ENCODE peak calls at places on chromosomes 3 and 15, in seven cellular contexts. I is IMR-90, R is A549, X is PC-3, F is testis, U is right lobe of liver, L is PC-9. N is an unnamed sample.

GRCh38 chr3:193780371-193780770 is 187.4 kb downstream of the OPA1 start:
- DNase-seq in F (no peak), X (no peak), R (no peak), L (no peak), U (no peak), I (no peak), N (no peak)

GRCh38 chr3:126932188-126932931 is 50.6 kb upstream of the PLXNA1 start:
- DNase-seq in F (no peak), R (no peak), X (peak), I (peak), U (no peak), L (no peak), N (no peak)

GRCh38 chr15:29994284-29994683 is 88.5 kb upstream of the GOLGA8J start:
- DNase-seq in L (no peak), I (no peak), F (no peak), U (no peak), X (no peak), R (no peak), N (no peak)

GRCh38 chr3:73255609-73256029 is 194.2 kb downstream of the EBLN2 start:
- DNase-seq in F (peak), U (no peak), I (peak), R (no peak), L (peak), X (peak), N (peak)

GRCh38 chr3:33287672-33288282 is 10.5 kb downstream of the FBXL2 start:
- DNase-seq in F (no peak), R (no peak), L (no peak), X (no peak), I (no peak), U (no peak), N (no peak)

GRCh38 chr3:194269610-194270145 is 81.5 kb downstream of the CPN2 start:
- DNase-seq in X (no peak), R (no peak), U (peak), F (peak), L (peak), I (no peak), N (peak)

GRCh38 chr3:45182915-45183881 is 37.0 kb upstream of the CDCP1 start:
- DNase-seq in F (peak), I (peak), U (peak), L (peak), X (peak), R (peak), N (no peak)

GRCh38 chr3:54056521-54056920 is 65.8 kb upstream of the CACNA2D3 start:
- DNase-seq in R (no peak), X (peak), I (no peak), U (no peak), L (no peak), F (no peak), N (no peak)

GRCh38 chr3:70072754-70073153 is 73.2 kb downstream of the SAMMSON start:
- DNase-seq in X (no peak), F (no peak), R (no peak), L (no peak), I (no peak), U (no peak), N (no peak)

GRCh38 chr3:53478166-53478830 is 16.1 kb upstream of the CACNA1D start:
- DNase-seq in I (no peak), F (no peak), R (peak), X (no peak), U (peak), L (no peak), N (no peak)

GRCh38 chr15:47516576-47517371 is 200.5 kb upstream of the SEMA6D start:
- DNase-seq in F (no peak), I (peak), R (no peak), U (no peak), X (peak), L (no peak), N (no peak)

GRCh38 chr15:59360305-59360704 is 12.4 kb downstream of the MYO1E start:
- DNase-seq in I (no peak), U (no peak), F (no peak), X (no peak), R (no peak), L (no peak), N (no peak)

GRCh38 chr3:139762307-139762706 is 84.5 kb upstream of the NMNAT3 start:
- DNase-seq in F (no peak), U (no peak), X (no peak), R (no peak), I (no peak), L (no peak), N (no peak)

GRCh38 chr3:126267169-126267975 is 87.0 kb upstream of the ALDH1L1 start:
- DNase-seq in F (peak), U (peak), I (peak), R (peak), X (peak), L (peak), N (peak)

GRCh38 chr3:16741890-16742289 is 136.7 kb upstream of the DAZL start:
- DNase-seq in I (no peak), X (no peak), F (no peak), U (no peak), L (no peak), R (no peak), N (no peak)

GRCh38 chr3:126558336-126559071 is at the start of gene C3orf22:
- DNase-seq in I (no peak), F (peak), R (no peak), L (no peak), X (no peak), U (peak), N (no peak)

GRCh38 chr3:139979991-139980390 is 45.0 kb downstream of the CLSTN2 start:
- DNase-seq in U (no peak), X (no peak), F (no peak), L (no peak), I (no peak), R (no peak), N (no peak)

GRCh38 chr3:181417748-181418147 is 294.0 kb upstream of the SOX2 start:
- DNase-seq in R (no peak), X (no peak), F (no peak), L (no peak), I (no peak), U (no peak), N (no peak)

GRCh38 chr15:101506491-101506890 is 17.0 kb upstream of the PCSK6 start:
- DNase-seq in L (no peak), R (no peak), F (no peak), U (no peak), I (no peak), X (no peak), N (no peak)

GRCh38 chr3:193788189-193788946 is 195.4 kb downstream of the OPA1 start:
- DNase-seq in X (peak), L (peak), I (peak), F (peak), U (peak), R (peak), N (peak)

GRCh38 chr3:141114816-141115458 is 63.8 kb downstream of the SPSB4 start:
- DNase-seq in F (peak), U (no peak), I (no peak), L (no peak), X (peak), R (peak), N (no peak)

GRCh38 chr3:44337253-44337652 is 1.3 kb upstream of the TCAIM start:
- DNase-seq in R (no peak), F (no peak), I (no peak), U (no peak), X (peak), L (peak), N (no peak)

GRCh38 chr3:107705046-107705445 is 182.3 kb downstream of the BBX start:
- DNase-seq in I (no peak), F (no peak), R (no peak), X (no peak), U (no peak), L (no peak), N (no peak)

GRCh38 chr15:47609693-47610092 is 107.6 kb upstream of the SEMA6D start:
- DNase-seq in I (no peak), R (no peak), X (no peak), L (no peak), F (no peak), U (no peak), N (no peak)

GRCh38 chr3:161914703-161915102 is 418.1 kb downstream of the OTOL1 start:
- DNase-seq in I (peak), U (no peak), L (no peak), R (no peak), F (peak), X (peak), N (no peak)

GRCh38 chr15:76150971-76151598 is 91.3 kb downstream of the TMEM266 start:
- DNase-seq in X (peak), U (peak), L (peak), R (peak), F (peak), I (peak), N (peak)

GRCh38 chr15:101531170-101531569 is 41.7 kb upstream of the PCSK6 start:
- DNase-seq in F (no peak), X (no peak), R (no peak), I (no peak), U (peak), L (no peak), N (no peak)

GRCh38 chr3:12990306-12990705 is 82.9 kb downstream of the IQSEC1 start:
- DNase-seq in U (no peak), I (peak), R (no peak), X (peak), F (no peak), L (no peak), N (no peak)

GRCh38 chr3:71601811-71602210 is 18.3 kb upstream of the FOXP1 start:
- DNase-seq in I (peak), R (no peak), U (no peak), L (no peak), F (no peak), X (peak), N (no peak)

GRCh38 chr15:101597360-101597928 is 54.7 kb downstream of the TM2D3 start:
- DNase-seq in U (no peak), F (no peak), R (no peak), X (no peak), L (no peak), I (no peak), N (no peak)

GRCh38 chr3:186097663-186098451 is 11.0 kb downstream of the ETV5 start:
- DNase-seq in X (peak), I (peak), F (peak), R (peak), U (peak), L (peak), N (peak)
- H3K27ac ChIP-seq in X (no peak), I (no peak), F (no peak), R (peak), U (peak), L (peak), N (peak)

GRCh38 chr15:81540909-81541308 is 166.9 kb upstream of the TMC3 start:
- DNase-seq in U (no peak), X (no peak), R (no peak), I (no peak), F (no peak), L (no peak), N (no peak)
- TF ChIP-seq CTCF in U (no peak), X (no peak), R (no peak), I (no peak), F (no peak), L (no peak), N (no peak)

GRCh38 chr3:3172627-3173026 is 6.9 kb downstream of the CRBN start:
- DNase-seq in L (no peak), I (no peak), U (no peak), R (no peak), X (no peak), F (no peak), N (no peak)

GRCh38 chr3:3179407-3180094 is at the start of gene CRBN:
- DNase-seq in F (peak), X (peak), I (peak), U (peak), R (peak), L (peak), N (peak)

GRCh38 chr3:3180421-3180820 is 930 bp upstream of the CRBN start:
- DNase-seq in R (no peak), X (peak), F (no peak), U (no peak), I (peak), L (no peak), N (no peak)

GRCh38 chr3:3178498-3179328 is 778 bp downstream of the CRBN start:
- DNase-seq in R (no peak), U (no peak), X (no peak), F (no peak), I (no peak), L (no peak), N (no peak)

DNA sequence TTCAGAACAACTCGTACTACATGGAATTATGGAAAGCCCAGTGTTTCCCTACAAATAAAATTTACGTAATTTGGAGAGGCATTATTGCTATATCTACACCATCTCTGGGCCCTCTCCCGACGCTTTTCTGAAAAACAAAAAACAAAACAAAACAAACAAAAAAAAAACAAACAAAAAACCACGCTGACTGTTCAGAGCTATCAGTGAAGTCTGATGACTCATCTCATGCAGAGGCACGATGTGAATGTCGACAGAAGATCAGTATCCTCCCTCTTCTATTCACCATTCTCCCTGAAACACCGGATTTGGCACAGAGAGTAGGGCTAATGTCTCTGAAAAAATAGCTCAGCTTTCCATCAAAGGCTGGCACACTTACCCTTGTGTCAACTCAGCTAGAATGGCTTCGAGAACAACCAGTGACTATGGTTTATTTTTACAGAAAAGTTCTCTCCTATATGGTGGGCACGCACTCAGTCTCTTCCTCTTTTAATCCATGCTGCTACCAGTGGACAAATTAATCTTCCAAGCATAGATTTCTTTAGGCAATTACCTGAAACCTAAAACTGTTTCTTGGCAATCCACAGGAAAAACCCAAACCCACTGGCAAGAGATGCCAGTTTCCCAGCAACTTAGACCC is 1.5 kb downstream of the CRBN start:
- DNase-seq in I (peak), U (no peak), R (peak), X (peak), L (no peak), F (no peak), N (no peak)
- H3K4me3 ChIP-seq in I (no peak), U (no peak), R (peak), X (peak), L (peak), F (no peak), N (no peak)

GRCh38 chr15:94523873-94524272 is 292.5 kb downstream of the MCTP2 start:
- DNase-seq in F (no peak), L (no peak), X (no peak), U (no peak), R (no peak), I (no peak), N (no peak)

GRCh38 chr15:94526071-94526689 is 294.8 kb downstream of the MCTP2 start:
- DNase-seq in X (peak), U (no peak), F (no peak), L (no peak), R (no peak), I (no peak), N (no peak)

GRCh38 chr15:94524565-94524964 is 293.2 kb downstream of the MCTP2 start:
- DNase-seq in X (no peak), U (peak), F (no peak), L (no peak), R (no peak), I (no peak), N (no peak)

GRCh38 chr15:94522125-94522524 is 290.8 kb downstream of the MCTP2 start:
- DNase-seq in X (no peak), I (no peak), F (no peak), L (no peak), U (no peak), R (no peak), N (no peak)
- H3K27ac ChIP-seq in X (no peak), I (no peak), F (no peak), L (no peak), U (no peak), R (no peak), N (no peak)

DNA sequence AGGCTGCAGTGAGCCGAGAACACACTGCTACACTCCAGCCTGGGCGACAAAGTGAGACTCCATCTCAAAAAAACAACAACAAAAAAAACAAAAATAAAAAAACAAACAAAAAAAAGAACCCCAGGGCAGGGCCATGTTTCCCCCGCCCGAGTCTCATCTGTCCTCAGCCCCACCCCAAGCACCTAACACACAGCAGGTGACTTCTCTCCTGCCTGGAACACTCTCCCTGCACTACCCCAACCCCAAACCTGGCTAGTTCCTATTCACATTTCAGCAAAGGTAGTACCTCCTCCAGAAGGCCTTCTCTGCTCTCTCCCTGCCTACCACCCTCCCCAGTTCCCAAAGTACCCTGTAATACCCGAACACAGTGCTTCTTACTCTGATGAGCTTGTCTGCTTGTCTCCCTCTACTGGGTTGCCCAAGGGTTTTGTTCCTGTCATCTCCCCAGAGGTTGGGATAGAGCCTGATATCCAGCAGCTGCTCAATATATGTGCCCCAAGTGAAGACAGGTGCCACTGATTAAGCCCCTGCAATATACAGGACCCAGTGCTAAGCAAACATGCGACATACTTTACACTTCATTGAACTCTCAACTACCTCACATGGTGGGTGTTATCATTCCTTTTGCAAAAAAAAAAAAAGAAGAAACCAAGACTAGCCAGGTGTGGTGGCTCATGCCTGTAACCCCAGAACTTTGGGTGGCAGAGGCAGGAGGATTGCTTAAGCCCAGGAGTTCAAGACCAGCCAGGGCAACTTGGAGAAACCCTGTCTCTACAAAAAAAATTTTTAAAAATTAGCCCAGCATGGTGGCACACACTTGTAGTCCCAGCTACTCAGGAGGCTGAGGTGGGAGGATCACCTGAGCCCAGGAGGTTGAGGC is 103.6 kb downstream of the DAPK2 start:
- DNase-seq in R (no peak), X (no peak), I (no peak), U (no peak), L (no peak), F (no peak), N (no peak)
- TF ChIP-seq CTCF in R (no peak), X (no peak), I (no peak), U (no peak), L (no peak), F (no peak), N (no peak)

DNA sequence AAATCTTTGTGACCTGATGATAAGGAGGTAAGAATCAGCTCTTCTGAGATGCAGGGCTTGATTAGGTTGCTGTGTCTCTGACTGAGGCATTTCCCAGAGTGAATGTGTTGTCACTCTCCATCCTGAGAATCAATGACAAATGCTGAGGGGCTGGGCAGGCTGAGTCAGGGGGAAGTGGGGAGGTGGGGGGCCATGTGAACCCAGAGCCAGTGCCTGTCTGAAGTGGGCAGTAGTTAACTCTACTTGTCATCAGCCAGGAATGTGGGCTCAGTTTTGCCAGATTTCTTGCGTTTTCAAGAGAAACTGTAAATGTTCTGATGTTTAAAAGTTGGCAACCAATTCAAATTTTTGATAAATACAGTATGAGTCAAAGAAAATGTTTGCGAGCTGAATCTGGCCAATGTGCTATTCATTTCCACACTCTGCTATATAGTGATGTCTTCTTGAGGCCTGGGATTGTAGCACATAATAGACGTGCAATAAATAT is 3.1 kb upstream of the BNC1 start:
- DNase-seq in F (no peak), I (peak), L (peak), R (peak), U (no peak), X (peak), N (no peak)
- H3K4me3 ChIP-seq in F (no peak), I (no peak), L (peak), R (no peak), U (no peak), X (peak), N (no peak)